ENCODE peak calls at places on chromosomes 6 and 20, in four cellular contexts. M is right cardiac atrium, P is heart right ventricle, V is nephron progenitor cell. O is an unnamed sample.
A peak's percentile ranks its signal among the peaks of the same experiment; 100 is the strongest.

GRCh38 chr20:59071224-59071623 is 28.6 kb upstream of the PRELID3B start:
- DNase-seq in M (no peak), P (no peak), V (no peak), O (no peak)

GRCh38 chr20:56974499-56975250 is 291.8 kb downstream of the BMP7 start:
- DNase-seq in M (no peak), P (no peak), V (peak; percentile 71), O (no peak)

GRCh38 chr20:57545927-57546662 is 14.8 kb upstream of the PCK1 start:
- DNase-seq in M (no peak), P (no peak), V (no peak), O (no peak)

GRCh38 chr6:85714893-85715530 is 72.3 kb upstream of the SYNCRIP start:
- DNase-seq in M (no peak), P (no peak), V (no peak), O (peak; percentile 68)

GRCh38 chr20:22312744-22313346 is 271.5 kb downstream of the FOXA2 start:
- DNase-seq in M (no peak), P (no peak), V (peak; percentile 53), O (no peak)

GRCh38 chr6:165884813-165885765 is 222.0 kb upstream of the PDE10A start:
- DNase-seq in M (peak; percentile 91), P (peak; percentile 82), V (peak; percentile 92), O (peak; percentile 25)

GRCh38 chr20:22763257-22763906 is 179.0 kb upstream of the FOXA2 start:
- DNase-seq in M (peak; percentile 69), P (peak; percentile 39), V (no peak), O (no peak)

GRCh38 chr6:33112148-33112547 is 36.4 kb downstream of the HLA-DPB1 start:
- DNase-seq in M (no peak), P (no peak), V (no peak), O (no peak)

GRCh38 chr20:45972500-45973183 is 639 bp upstream of the ZNF335 start:
- DNase-seq in M (no peak), P (no peak), V (no peak), O (no peak)

GRCh38 chr6:159701413-159701999 is 8.5 kb upstream of the SOD2 start:
- DNase-seq in M (no peak), P (no peak), V (no peak), O (peak; percentile 73)

GRCh38 chr20:41318271-41318649 is 729 bp upstream of the ZHX3 start:
- DNase-seq in M (no peak), P (no peak), V (no peak), O (no peak)